ENCODE peak calls at places on chromosomes 12 and 14, in four cellular contexts. U is HCT116, D is HepG2, X is K562. Z is an unnamed sample.

GRCh38 chr14:21298358-21298757 is 18.5 kb downstream of the RPGRIP1 start:
- DNase-seq in D (peak), X (no peak), U (no peak), Z (no peak)

GRCh38 chr12:31117203-31118011 is 43.7 kb downstream of the DDX11 start:
- DNase-seq in D (peak), X (peak), U (peak), Z (peak)

GRCh38 chr12:124695861-124696260 is 128.4 kb upstream of the NCOR2 start:
- DNase-seq in U (no peak), X (no peak), D (no peak), Z (no peak)

GRCh38 chr14:102517412-102518062 is 8.0 kb upstream of the ANKRD9 start:
- DNase-seq in U (no peak), X (no peak), D (no peak), Z (no peak)

GRCh38 chr12:116727902-116728301 is 10.0 kb downstream of the SPRING1 start:
- DNase-seq in X (no peak), D (no peak), U (no peak), Z (no peak)

GRCh38 chr12:131808744-131809371 is 19.3 kb upstream of the MMP17 start:
- DNase-seq in D (no peak), X (no peak), U (no peak), Z (no peak)

GRCh38 chr12:43282106-43282505 is 269.9 kb downstream of the ADAMTS20 start:
- DNase-seq in X (no peak), D (no peak), U (peak), Z (no peak)

GRCh38 chr12:78917513-78917912 is 52.9 kb downstream of the SYT1 start:
- DNase-seq in U (no peak), D (no peak), X (no peak), Z (no peak)

GRCh38 chr12:124466200-124467128 is 100.9 kb downstream of the NCOR2 start:
- DNase-seq in D (no peak), X (no peak), U (no peak), Z (no peak)

GRCh38 chr12:120249875-120250795 is 15.4 kb downstream of the PXN start:
- DNase-seq in X (no peak), D (no peak), U (no peak), Z (no peak)

GRCh38 chr12:28390716-28391452 is 200.6 kb downstream of the CCDC91 start:
- DNase-seq in D (no peak), U (no peak), X (no peak), Z (no peak)

GRCh38 chr12:4607056-4607455 is 41.8 kb downstream of the AKAP3 start:
- DNase-seq in U (no peak), X (peak), D (no peak), Z (no peak)

GRCh38 chr12:14963520-14963919 is 2.1 kb upstream of the ARHGDIB start:
- DNase-seq in X (no peak), U (no peak), D (no peak), Z (no peak)

GRCh38 chr14:23154876-23155587 is 28.4 kb downstream of the SLC7A8 start:
- DNase-seq in X (peak), D (no peak), U (no peak), Z (no peak)
- TF ChIP-seq POLR2AphosphoS5 in X (no peak), D (no peak), U (no peak), Z (no peak)

GRCh38 chr12:127389923-127390322 is 877.0 kb upstream of the TMEM132C start:
- DNase-seq in U (no peak), D (peak), X (no peak), Z (no peak)
- TF ChIP-seq TCF7L2 in U (no peak), D (no peak), X (no peak), Z (no peak)

GRCh38 chr14:104749958-104750529 is 2.9 kb upstream of the SIVA1 start:
- DNase-seq in U (no peak), D (no peak), X (no peak), Z (no peak)
- TF ChIP-seq POLR2AphosphoS5 in U (no peak), D (no peak), X (no peak), Z (no peak)

DNA sequence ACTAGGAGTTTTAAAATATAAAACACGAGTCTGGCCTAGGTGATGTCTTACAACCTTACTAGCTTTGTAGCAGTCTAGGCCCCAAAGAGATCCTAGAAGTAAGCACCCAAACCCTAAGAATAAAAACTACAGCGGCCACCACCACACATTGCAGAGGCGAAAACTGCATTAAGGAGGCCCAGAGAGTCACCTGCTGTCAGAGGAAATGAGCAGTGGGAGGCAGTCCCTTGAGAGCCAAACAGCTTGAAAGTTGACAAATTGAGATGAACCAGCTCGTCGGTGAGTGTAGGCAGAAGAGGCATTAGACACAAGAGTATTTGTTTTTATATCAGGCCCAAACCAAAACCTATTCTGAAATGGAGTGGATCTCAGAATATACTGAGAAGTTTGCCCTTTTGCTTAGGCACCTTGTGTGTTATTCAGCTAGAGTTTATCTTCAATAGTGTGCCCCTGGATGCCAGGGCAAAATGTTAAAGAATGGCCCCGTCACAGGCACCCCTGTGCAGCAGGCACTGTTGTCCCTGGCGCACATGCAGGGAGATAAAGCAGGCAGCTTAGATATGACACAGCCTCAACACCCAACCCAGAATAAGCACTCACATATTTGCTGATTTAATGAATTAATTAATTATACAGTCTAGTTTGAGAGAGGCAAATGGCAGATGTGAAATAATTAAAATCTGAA is 56.7 kb downstream of the TTC7B start:
- DNase-seq in U (no peak), X (no peak), D (no peak), Z (no peak)
- TF ChIP-seq TCF7L2 in U (no peak), X (no peak), D (no peak), Z (no peak)

GRCh38 chr14:73995977-73996378 is 23.1 kb downstream of the ENTPD5 start:
- DNase-seq in D (peak), X (no peak), U (no peak), Z (no peak)
- TF ChIP-seq POLR2AphosphoS5 in D (peak), X (no peak), U (no peak), Z (no peak)

GRCh38 chr14:22434901-22435565 is 154.0 kb downstream of the DAD1 start:
- DNase-seq in X (no peak), D (no peak), U (no peak), Z (no peak)

GRCh38 chr14:22433059-22433458 is 156.0 kb downstream of the DAD1 start:
- DNase-seq in D (no peak), U (no peak), X (no peak), Z (no peak)

GRCh38 chr14:22434030-22434429 is 155.0 kb downstream of the DAD1 start:
- DNase-seq in U (no peak), D (peak), X (peak), Z (no peak)

DNA sequence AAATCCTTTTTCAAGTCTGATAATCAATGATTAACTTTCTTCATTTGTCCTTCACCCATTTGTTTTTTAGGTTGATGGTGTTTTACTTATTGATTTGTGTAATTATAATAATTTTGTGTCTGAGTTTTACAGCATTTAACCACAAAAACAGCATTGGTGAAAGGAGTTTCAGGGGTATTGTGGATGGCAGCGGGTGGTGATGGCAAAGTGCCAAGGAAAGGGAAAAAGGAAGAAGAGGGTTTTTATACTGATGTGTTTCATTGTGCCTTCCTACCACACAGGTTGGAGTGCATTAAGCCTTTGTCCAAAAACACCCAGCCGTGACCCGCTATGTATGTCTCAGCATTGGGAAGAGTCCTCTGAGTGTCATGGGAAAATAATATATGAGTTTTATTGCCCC is 150.3 kb downstream of the DAD1 start:
- DNase-seq in D (no peak), X (no peak), U (no peak), Z (no peak)
- TF ChIP-seq TCF7L2 in D (no peak), X (no peak), U (no peak), Z (no peak)

DNA sequence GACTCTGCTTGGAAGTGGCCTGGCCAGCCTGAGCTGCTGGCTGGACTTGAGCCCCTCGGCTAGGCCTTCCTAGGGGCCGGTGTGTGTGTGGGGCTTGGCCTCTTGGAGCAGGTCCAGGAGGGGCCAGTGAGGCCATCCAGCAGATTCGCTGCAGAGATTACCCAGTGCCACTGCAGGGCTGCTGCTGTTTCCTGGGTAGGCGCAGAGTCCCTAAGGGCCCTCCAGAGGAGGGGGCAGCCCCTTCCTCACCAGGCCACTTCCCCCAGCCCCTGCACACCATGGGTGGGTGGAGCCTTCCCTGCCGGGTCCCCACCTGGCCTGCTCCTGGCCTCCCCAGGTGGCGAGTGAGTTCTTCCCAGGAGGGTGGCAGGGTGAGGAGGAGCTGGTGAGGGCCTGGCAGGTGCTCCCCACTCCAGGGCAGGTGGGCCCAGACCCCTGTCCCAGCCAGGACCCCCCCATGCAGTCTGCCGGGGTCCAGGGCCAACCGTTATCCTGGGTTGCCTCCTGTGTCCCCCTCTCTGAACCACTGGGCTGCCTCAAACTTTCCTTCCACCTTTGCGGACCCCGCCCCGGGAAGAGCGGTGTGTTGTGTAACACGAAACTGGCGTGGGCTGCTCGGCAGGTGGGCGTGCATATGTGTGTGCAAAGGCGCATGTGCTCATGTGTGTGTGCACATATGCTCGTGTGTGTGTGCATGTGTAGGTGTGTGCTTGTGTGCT is 25.1 kb downstream of the ASPG start:
- DNase-seq in X (no peak), D (no peak), U (no peak), Z (no peak)
- TF ChIP-seq POLR2AphosphoS5 in X (no peak), D (no peak), U (no peak), Z (no peak)

DNA sequence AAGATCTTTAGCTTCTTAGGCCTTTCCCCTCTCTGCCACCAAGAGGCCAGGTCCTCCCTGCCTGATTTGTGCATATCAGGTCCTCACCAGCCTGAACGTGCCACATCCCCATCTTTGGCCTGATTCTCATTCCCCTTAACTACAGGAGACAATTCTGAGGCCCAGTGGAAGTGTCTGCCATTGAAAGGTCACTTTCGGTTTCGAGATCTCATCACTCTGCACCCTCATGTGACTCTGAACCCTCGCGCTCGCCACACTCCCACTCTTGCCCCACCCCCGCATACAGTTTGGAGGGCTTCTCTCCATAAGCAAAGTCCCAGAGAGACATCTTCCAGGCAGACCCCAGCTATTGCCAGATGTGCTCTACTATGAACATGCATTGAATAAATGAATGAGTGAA is 189.0 kb downstream of the NTF3 start:
- DNase-seq in D (no peak), X (no peak), U (no peak), Z (no peak)
- TF ChIP-seq TCF7L2 in D (no peak), X (no peak), U (no peak), Z (no peak)

GRCh38 chr12:130434560-130434959 is 96.9 kb downstream of the PIWIL1 start:
- DNase-seq in U (no peak), D (no peak), X (no peak), Z (no peak)
- TF ChIP-seq POLR2AphosphoS5 in U (no peak), D (no peak), X (no peak), Z (no peak)

GRCh38 chr14:94646066-94646465 is 33.9 kb downstream of the SERPINA3 start:
- DNase-seq in U (no peak), D (no peak), X (no peak), Z (no peak)
- TF ChIP-seq TCF7L2 in U (no peak), D (no peak), X (no peak), Z (no peak)

Z was measured in Panc1.